ENCODE peak calls at places on chromosomes 12 and 14, in eight cellular contexts. P, G, O, J, I, T, W and Q are unnamed samples.

GRCh38 chr12:106425061-106425706 is 67.6 kb downstream of the POLR3B start:
- DNase-seq in P (no peak), G (no peak), O (no peak), J (peak), I (no peak), T (no peak), W (no peak), Q (no peak)

GRCh38 chr12:50825372-50825838 is 17.3 kb upstream of the TMPRSS12 start:
- DNase-seq in P (peak), G (no peak), O (no peak), J (peak), I (no peak), T (peak), W (no peak), Q (no peak)

GRCh38 chr12:94650143-94651056 is at the start of gene TMCC3:
- DNase-seq in P (no peak), G (peak), O (peak), J (peak), I (peak), T (peak), W (peak), Q (no peak)

GRCh38 chr12:10354502-10354901 is 35.3 kb downstream of the KLRK1 start:
- DNase-seq in P (peak), G (no peak), O (no peak), J (no peak), I (no peak), T (peak), W (no peak), Q (no peak)

GRCh38 chr14:44945264-44945663 is 16.5 kb downstream of the KLHL28 start:
- DNase-seq in P (no peak), G (no peak), O (no peak), J (no peak), I (no peak), T (peak), W (no peak), Q (no peak)

GRCh38 chr12:128971802-128972201 is 118.5 kb downstream of the GLT1D1 start:
- DNase-seq in P (no peak), G (no peak), O (no peak), J (peak), I (no peak), T (no peak), W (no peak), Q (no peak)

GRCh38 chr12:111850526-111850925 is 8.5 kb downstream of the MAPKAPK5 start:
- DNase-seq in P (no peak), G (no peak), O (no peak), J (no peak), I (no peak), T (no peak), W (no peak), Q (no peak)

GRCh38 chr12:32444895-32445294 is 45.5 kb downstream of the FGD4 start:
- DNase-seq in P (peak), G (no peak), O (no peak), J (peak), I (no peak), T (peak), W (peak), Q (no peak)

GRCh38 chr12:71155228-71155627 is 2.6 kb downstream of the TSPAN8 start:
- DNase-seq in P (peak), G (no peak), O (no peak), J (no peak), I (no peak), T (no peak), W (no peak), Q (no peak)

GRCh38 chr12:132151145-132151765 is 7.0 kb downstream of the NOC4L start:
- DNase-seq in P (no peak), G (peak), O (peak), J (no peak), I (peak), T (no peak), W (no peak), Q (no peak)

GRCh38 chr14:54549862-54550261 is 17.1 kb upstream of the SAMD4A start:
- DNase-seq in P (no peak), G (no peak), O (no peak), J (no peak), I (no peak), T (peak), W (no peak), Q (no peak)

GRCh38 chr12:86914716-86915115 is 658.5 kb upstream of the MGAT4C start:
- DNase-seq in P (peak), G (no peak), O (no peak), J (peak), I (no peak), T (peak), W (peak), Q (no peak)
- TF ChIP-seq CTCF in P (no peak), G (no peak), O (no peak), J (peak), I (peak), T (peak), W (peak), Q (peak)

GRCh38 chr12:100247765-100248164 is 19.1 kb downstream of the DEPDC4 start:
- DNase-seq in P (no peak), G (no peak), O (no peak), J (no peak), I (no peak), T (no peak), W (no peak), Q (no peak)

GRCh38 chr12:100239589-100239988 is 27.3 kb downstream of the DEPDC4 start:
- DNase-seq in P (no peak), G (no peak), O (no peak), J (no peak), I (no peak), T (no peak), W (no peak), Q (no peak)

GRCh38 chr12:100238801-100239200 is 28.1 kb downstream of the DEPDC4 start:
- DNase-seq in P (no peak), G (no peak), O (no peak), J (no peak), I (no peak), T (no peak), W (no peak), Q (no peak)

GRCh38 chr12:100248886-100249285 is 18.0 kb downstream of the DEPDC4 start:
- DNase-seq in P (no peak), G (no peak), O (no peak), J (no peak), I (no peak), T (peak), W (no peak), Q (no peak)

DNA sequence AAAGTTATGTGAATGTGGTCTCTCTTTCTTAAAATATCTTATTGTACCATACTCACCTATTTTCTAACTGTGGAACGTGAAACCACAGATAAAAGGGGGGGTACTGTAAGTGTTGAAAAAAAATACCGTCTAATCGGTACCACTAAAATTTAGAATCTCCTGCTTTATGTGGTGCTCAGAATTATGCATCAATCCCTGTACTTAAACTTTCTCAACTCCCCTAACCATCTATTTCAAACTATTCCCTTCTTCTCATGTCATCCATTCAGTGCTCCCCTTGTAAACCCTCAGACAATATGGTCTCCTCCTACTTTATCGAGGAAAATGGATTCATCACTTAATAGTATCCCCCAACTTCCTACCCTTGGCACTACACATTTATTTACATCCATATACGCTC is 23.7 kb downstream of the DEPDC4 start:
- DNase-seq in P (no peak), G (no peak), O (no peak), J (no peak), I (no peak), T (no peak), W (no peak), Q (no peak)
- TF ChIP-seq CTCF in P (no peak), G (no peak), O (no peak), J (no peak), I (no peak), T (no peak), W (no peak), Q (no peak)

GRCh38 chr12:8603858-8604257 is 8.8 kb downstream of the AICDA start:
- DNase-seq in P (no peak), G (no peak), O (no peak), J (no peak), I (no peak), T (no peak), W (no peak), Q (no peak)
- TF ChIP-seq CTCF in P (no peak), G (no peak), O (no peak), J (peak), I (peak), T (peak), W (no peak), Q (no peak)

GRCh38 chr14:50038398-50039119 is 77.8 kb downstream of the VCPKMT start:
- DNase-seq in P (peak), G (no peak), O (no peak), J (no peak), I (no peak), T (peak), W (no peak), Q (no peak)
- TF ChIP-seq CTCF in P (no peak), G (no peak), O (no peak), J (no peak), I (no peak), T (peak), W (no peak), Q (no peak)

GRCh38 chr14:89650077-89650978 is 233.3 kb upstream of the FOXN3 start:
- DNase-seq in P (no peak), G (no peak), O (no peak), J (no peak), I (no peak), T (no peak), W (no peak), Q (no peak)
- TF ChIP-seq CTCF in P (no peak), G (no peak), O (no peak), J (no peak), I (no peak), T (no peak), W (no peak), Q (no peak)

GRCh38 chr12:120903382-120903817 is 758 bp downstream of the SPPL3 start:
- DNase-seq in P (peak), G (peak), O (peak), J (no peak), I (peak), T (peak), W (peak), Q (no peak)
- TF ChIP-seq CTCF in P (no peak), G (no peak), O (no peak), J (no peak), I (peak), T (no peak), W (no peak), Q (no peak)

GRCh38 chr12:60257063-60257462 is 661.2 kb downstream of the SLC16A7 start:
- DNase-seq in P (peak), G (no peak), O (no peak), J (peak), I (no peak), T (peak), W (peak), Q (no peak)
- TF ChIP-seq CTCF in P (peak), G (no peak), O (no peak), J (peak), I (peak), T (peak), W (no peak), Q (peak)

GRCh38 chr14:34875031-34875922 is at the start of gene BAZ1A:
- DNase-seq in P (peak), G (peak), O (peak), J (peak), I (peak), T (peak), W (peak), Q (peak)

GRCh38 chr14:34872822-34873590 is 2.2 kb downstream of the BAZ1A start:
- DNase-seq in P (peak), G (peak), O (no peak), J (peak), I (no peak), T (peak), W (no peak), Q (no peak)

GRCh38 chr14:34874386-34875030 is 652 bp downstream of the BAZ1A start:
- DNase-seq in P (peak), G (peak), O (peak), J (peak), I (peak), T (peak), W (peak), Q (peak)

DNA sequence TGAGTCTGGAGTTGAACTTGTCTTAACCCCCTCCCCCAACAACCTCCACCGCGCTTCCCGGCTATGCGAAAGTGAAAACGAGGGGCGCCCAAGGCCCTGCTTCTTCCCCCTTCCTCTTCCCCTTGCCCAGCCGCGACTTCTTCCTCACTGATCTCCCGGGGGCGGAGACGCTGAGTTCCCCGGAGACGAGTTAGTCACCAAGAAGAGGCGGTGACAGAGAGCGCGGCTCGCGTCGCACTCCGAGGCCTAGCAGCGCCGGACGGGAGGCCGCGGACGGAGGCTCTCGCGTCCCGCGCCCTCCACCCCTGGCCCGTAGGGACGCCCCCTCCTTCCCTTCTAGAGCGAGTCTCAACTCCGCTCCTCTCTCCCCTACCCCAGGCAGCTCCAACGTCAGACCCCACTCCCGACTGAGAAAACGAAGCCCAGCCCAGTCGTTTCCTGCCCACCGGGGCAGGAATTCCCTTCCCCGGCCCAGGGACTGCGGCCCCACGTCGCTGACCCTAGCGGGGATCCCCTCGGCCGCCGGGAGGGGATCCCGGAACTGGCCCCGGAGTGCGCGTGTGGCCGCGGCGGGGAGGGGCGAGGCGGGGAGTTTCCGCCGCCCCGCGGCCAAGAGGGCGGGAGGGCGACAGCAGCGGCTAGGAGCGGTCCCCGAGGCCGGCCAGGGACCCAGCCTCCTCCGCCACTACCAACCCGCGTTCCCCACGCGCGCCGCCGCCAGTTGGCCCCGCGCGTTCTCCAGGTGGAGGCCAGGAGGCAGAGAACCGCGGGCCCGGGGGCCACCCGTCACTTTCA is 1.4 kb downstream of the BAZ1A start:
- DNase-seq in P (no peak), G (peak), O (peak), J (peak), I (peak), T (peak), W (peak), Q (peak)
- TF ChIP-seq CTCF in P (no peak), G (no peak), O (no peak), J (no peak), I (no peak), T (no peak), W (no peak), Q (no peak)